ENCODE peak calls at places on chromosomes 16 and 17, in ten cellular contexts. One of them, this sample, is unnamed. For H3K4me1, the result is how much of the 10 kb centered on the place peaks cover.

GRCh38 chr17:21094298-21094704 is 32.5 kb upstream of the DHRS7B start:
- DNase-seq in colonic mucosa: no peak
- DNase-seq in prostate gland: no peak
- DNase-seq in astrocyte: no peak
- DNase-seq in heart right ventricle: no peak
- DNase-seq in small intestine: peak
- DNase-seq in heart left ventricle: no peak
- DNase-seq in CD8-positive, alpha-beta T cell: no peak
- DNase-seq in IMR-90: no peak
- DNase-seq in tibial artery: no peak
- DNase-seq in this sample: no peak

GRCh38 chr17:81527591-81528383 is at the start of gene FSCN2:
- DNase-seq in colonic mucosa: no peak
- DNase-seq in prostate gland: no peak
- DNase-seq in astrocyte: no peak
- DNase-seq in heart right ventricle: no peak
- DNase-seq in small intestine: no peak
- DNase-seq in heart left ventricle: peak
- DNase-seq in CD8-positive, alpha-beta T cell: no peak
- DNase-seq in IMR-90: no peak
- DNase-seq in tibial artery: peak
- DNase-seq in this sample: no peak

GRCh38 chr16:28555593-28555992 is 1.9 kb downstream of the SGF29 start:
- DNase-seq in colonic mucosa: no peak
- DNase-seq in prostate gland: no peak
- DNase-seq in astrocyte: no peak
- DNase-seq in heart right ventricle: no peak
- DNase-seq in small intestine: no peak
- DNase-seq in heart left ventricle: no peak
- DNase-seq in CD8-positive, alpha-beta T cell: no peak
- DNase-seq in IMR-90: no peak
- DNase-seq in tibial artery: no peak
- DNase-seq in this sample: no peak

GRCh38 chr17:64278614-64279013 is 15.6 kb upstream of the TEX2 start:
- DNase-seq in colonic mucosa: no peak
- DNase-seq in prostate gland: no peak
- DNase-seq in astrocyte: peak
- DNase-seq in heart right ventricle: peak
- DNase-seq in small intestine: no peak
- DNase-seq in heart left ventricle: no peak
- DNase-seq in CD8-positive, alpha-beta T cell: no peak
- DNase-seq in IMR-90: peak
- DNase-seq in tibial artery: no peak
- DNase-seq in this sample: no peak

GRCh38 chr16:77306050-77306616 is 106.9 kb downstream of the SYCE1L start:
- DNase-seq in colonic mucosa: no peak
- DNase-seq in prostate gland: no peak
- DNase-seq in astrocyte: peak
- DNase-seq in heart right ventricle: no peak
- DNase-seq in small intestine: no peak
- DNase-seq in heart left ventricle: no peak
- DNase-seq in CD8-positive, alpha-beta T cell: no peak
- DNase-seq in IMR-90: no peak
- DNase-seq in tibial artery: no peak
- DNase-seq in this sample: no peak

GRCh38 chr17:2250140-2251095 is 53.2 kb downstream of the SMG6 start:
- DNase-seq in colonic mucosa: no peak
- DNase-seq in prostate gland: no peak
- DNase-seq in astrocyte: peak
- DNase-seq in heart right ventricle: no peak
- DNase-seq in small intestine: peak
- DNase-seq in heart left ventricle: no peak
- DNase-seq in CD8-positive, alpha-beta T cell: no peak
- DNase-seq in IMR-90: peak
- DNase-seq in tibial artery: no peak
- DNase-seq in this sample: no peak

GRCh38 chr17:49552070-49552751 is 23.5 kb upstream of the NXPH3 start:
- DNase-seq in colonic mucosa: no peak
- DNase-seq in prostate gland: no peak
- DNase-seq in astrocyte: no peak
- DNase-seq in heart right ventricle: no peak
- DNase-seq in small intestine: peak
- DNase-seq in heart left ventricle: no peak
- DNase-seq in CD8-positive, alpha-beta T cell: no peak
- DNase-seq in IMR-90: peak
- DNase-seq in tibial artery: no peak
- DNase-seq in this sample: no peak

GRCh38 chr16:87060026-87060986 is 256.9 kb downstream of the C16orf95 start:
- DNase-seq in colonic mucosa: no peak
- DNase-seq in prostate gland: no peak
- DNase-seq in astrocyte: peak
- DNase-seq in heart right ventricle: peak
- DNase-seq in small intestine: no peak
- DNase-seq in heart left ventricle: no peak
- DNase-seq in CD8-positive, alpha-beta T cell: no peak
- DNase-seq in IMR-90: peak
- DNase-seq in tibial artery: peak
- DNase-seq in this sample: peak

GRCh38 chr17:10053976-10054551 is 144.3 kb downstream of the GAS7 start:
- DNase-seq in colonic mucosa: no peak
- DNase-seq in prostate gland: no peak
- DNase-seq in astrocyte: no peak
- DNase-seq in heart right ventricle: no peak
- DNase-seq in small intestine: no peak
- DNase-seq in heart left ventricle: no peak
- DNase-seq in CD8-positive, alpha-beta T cell: no peak
- DNase-seq in IMR-90: no peak
- DNase-seq in tibial artery: no peak
- DNase-seq in this sample: peak

GRCh38 chr17:10048951-10049350 is 143.9 kb upstream of the RCVRN start:
- DNase-seq in colonic mucosa: no peak
- DNase-seq in prostate gland: no peak
- DNase-seq in astrocyte: no peak
- DNase-seq in heart right ventricle: no peak
- DNase-seq in small intestine: no peak
- DNase-seq in heart left ventricle: no peak
- DNase-seq in CD8-positive, alpha-beta T cell: no peak
- DNase-seq in IMR-90: no peak
- DNase-seq in tibial artery: no peak
- DNase-seq in this sample: no peak

GRCh38 chr17:10052414-10052813 is 146.0 kb downstream of the GAS7 start:
- DNase-seq in colonic mucosa: no peak
- DNase-seq in prostate gland: no peak
- DNase-seq in astrocyte: no peak
- DNase-seq in heart right ventricle: no peak
- DNase-seq in small intestine: no peak
- DNase-seq in heart left ventricle: no peak
- DNase-seq in CD8-positive, alpha-beta T cell: no peak
- DNase-seq in IMR-90: no peak
- DNase-seq in tibial artery: no peak
- DNase-seq in this sample: no peak

GRCh38 chr17:10051112-10051511 is 146.0 kb upstream of the RCVRN start:
- DNase-seq in colonic mucosa: no peak
- DNase-seq in prostate gland: no peak
- DNase-seq in astrocyte: no peak
- DNase-seq in heart right ventricle: no peak
- DNase-seq in small intestine: no peak
- DNase-seq in heart left ventricle: no peak
- DNase-seq in CD8-positive, alpha-beta T cell: no peak
- DNase-seq in IMR-90: peak
- DNase-seq in tibial artery: no peak
- DNase-seq in this sample: no peak

DNA sequence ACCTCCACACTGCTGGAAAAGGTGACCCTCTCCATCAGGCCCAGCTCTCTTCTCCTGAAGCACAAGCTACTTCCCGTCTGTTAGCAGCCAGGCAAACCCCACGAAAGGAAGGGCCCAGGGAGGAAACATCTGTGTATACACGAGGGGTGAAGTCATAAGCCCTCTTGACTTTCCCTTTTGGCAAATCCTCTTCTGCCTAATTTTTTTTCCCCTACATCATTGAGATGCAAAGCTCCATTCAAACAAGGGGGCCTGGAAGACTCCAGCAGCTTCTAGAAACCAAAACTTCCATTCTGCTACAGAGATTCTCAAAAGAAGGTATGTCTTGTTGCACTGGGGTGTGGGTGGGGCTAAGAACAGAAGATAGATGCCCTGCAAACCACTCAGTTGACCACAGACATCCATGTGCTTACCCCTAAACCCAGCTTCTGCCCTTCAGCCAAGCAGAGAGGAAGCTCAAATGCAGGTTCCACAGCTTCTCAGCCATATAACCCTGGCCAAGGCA is 145.6 kb upstream of the RCVRN start:
- DNase-seq in colonic mucosa: peak
- DNase-seq in prostate gland: no peak
- DNase-seq in astrocyte: no peak
- DNase-seq in heart right ventricle: peak
- DNase-seq in small intestine: no peak
- DNase-seq in heart left ventricle: no peak
- DNase-seq in CD8-positive, alpha-beta T cell: no peak
- DNase-seq in IMR-90: peak
- DNase-seq in tibial artery: no peak
- DNase-seq in this sample: peak
- H3K4me3 ChIP-seq in colonic mucosa: no peak
- H3K4me3 ChIP-seq in prostate gland: no peak
- H3K4me3 ChIP-seq in astrocyte: no peak
- H3K4me3 ChIP-seq in heart right ventricle: no peak
- H3K4me3 ChIP-seq in small intestine: no peak
- H3K4me3 ChIP-seq in heart left ventricle: no peak
- H3K4me3 ChIP-seq in CD8-positive, alpha-beta T cell: no peak
- H3K4me3 ChIP-seq in IMR-90: no peak
- H3K4me3 ChIP-seq in tibial artery: no peak
- H3K4me3 ChIP-seq in this sample: no peak

GRCh38 chr17:61363601-61364462 is 35.8 kb upstream of the TBX2 start:
- DNase-seq in colonic mucosa: no peak
- DNase-seq in prostate gland: no peak
- DNase-seq in astrocyte: no peak
- DNase-seq in heart right ventricle: no peak
- DNase-seq in small intestine: no peak
- DNase-seq in heart left ventricle: no peak
- DNase-seq in CD8-positive, alpha-beta T cell: no peak
- DNase-seq in IMR-90: no peak
- DNase-seq in tibial artery: no peak
- DNase-seq in this sample: no peak
- H3K4me1 ChIP-seq in colonic mucosa: under half
- H3K4me1 ChIP-seq in prostate gland: under half
- H3K4me1 ChIP-seq in astrocyte: under half
- H3K4me1 ChIP-seq in heart right ventricle: under half
- H3K4me1 ChIP-seq in small intestine: under half
- H3K4me1 ChIP-seq in heart left ventricle: under half
- H3K4me1 ChIP-seq in CD8-positive, alpha-beta T cell: under half
- H3K4me1 ChIP-seq in IMR-90: under half
- H3K4me1 ChIP-seq in tibial artery: under half
- H3K4me1 ChIP-seq in this sample: under half

GRCh38 chr17:40084477-40084876 is 15.9 kb downstream of the NR1D1 start:
- DNase-seq in colonic mucosa: no peak
- DNase-seq in prostate gland: no peak
- DNase-seq in astrocyte: no peak
- DNase-seq in heart right ventricle: no peak
- DNase-seq in small intestine: no peak
- DNase-seq in heart left ventricle: no peak
- DNase-seq in CD8-positive, alpha-beta T cell: no peak
- DNase-seq in IMR-90: no peak
- DNase-seq in tibial artery: no peak
- DNase-seq in this sample: peak

GRCh38 chr17:40086150-40087044 is 14.0 kb downstream of the NR1D1 start:
- DNase-seq in colonic mucosa: no peak
- DNase-seq in prostate gland: no peak
- DNase-seq in astrocyte: no peak
- DNase-seq in heart right ventricle: no peak
- DNase-seq in small intestine: no peak
- DNase-seq in heart left ventricle: peak
- DNase-seq in CD8-positive, alpha-beta T cell: no peak
- DNase-seq in IMR-90: no peak
- DNase-seq in tibial artery: peak
- DNase-seq in this sample: peak

GRCh38 chr17:40089085-40089895 is 11.1 kb downstream of the NR1D1 start:
- DNase-seq in colonic mucosa: no peak
- DNase-seq in prostate gland: no peak
- DNase-seq in astrocyte: no peak
- DNase-seq in heart right ventricle: no peak
- DNase-seq in small intestine: no peak
- DNase-seq in heart left ventricle: no peak
- DNase-seq in CD8-positive, alpha-beta T cell: no peak
- DNase-seq in IMR-90: no peak
- DNase-seq in tibial artery: no peak
- DNase-seq in this sample: peak

GRCh38 chr17:40087903-40088718 is 12.3 kb downstream of the NR1D1 start:
- DNase-seq in colonic mucosa: no peak
- DNase-seq in prostate gland: no peak
- DNase-seq in astrocyte: no peak
- DNase-seq in heart right ventricle: no peak
- DNase-seq in small intestine: no peak
- DNase-seq in heart left ventricle: no peak
- DNase-seq in CD8-positive, alpha-beta T cell: no peak
- DNase-seq in IMR-90: no peak
- DNase-seq in tibial artery: no peak
- DNase-seq in this sample: peak

DNA sequence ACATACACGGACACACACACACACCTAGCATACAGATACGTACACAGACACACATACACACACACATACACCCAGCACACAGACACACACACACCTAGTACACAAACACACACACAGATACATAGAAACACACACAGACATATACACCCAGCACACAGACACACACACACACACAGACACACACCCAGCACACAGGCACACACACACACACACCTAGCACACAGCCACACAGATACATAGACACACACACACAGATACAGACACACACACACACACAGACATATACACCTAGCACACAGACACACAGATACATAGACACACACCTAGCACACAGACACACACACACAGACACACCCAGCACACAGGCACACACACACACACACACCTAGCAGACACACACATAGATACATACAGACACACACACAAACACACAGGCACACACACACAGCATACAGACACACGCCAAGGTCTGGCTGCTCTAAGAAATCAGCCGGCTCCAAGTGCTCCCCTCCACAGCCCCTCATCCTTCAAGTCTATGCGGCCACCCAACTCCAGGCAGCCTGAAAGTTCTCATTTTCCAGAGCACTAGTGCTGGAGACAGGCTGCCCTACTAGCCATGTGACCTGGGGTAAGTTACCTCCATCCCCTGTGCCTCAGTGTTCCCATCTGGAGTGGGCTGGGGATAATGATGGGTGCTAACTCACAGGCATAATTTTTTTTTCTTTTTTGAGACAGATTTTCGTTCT is 13.2 kb downstream of the NR1D1 start:
- DNase-seq in colonic mucosa: no peak
- DNase-seq in prostate gland: no peak
- DNase-seq in astrocyte: no peak
- DNase-seq in heart right ventricle: no peak
- DNase-seq in small intestine: no peak
- DNase-seq in heart left ventricle: no peak
- DNase-seq in CD8-positive, alpha-beta T cell: no peak
- DNase-seq in IMR-90: no peak
- DNase-seq in tibial artery: no peak
- DNase-seq in this sample: peak
- H3K27ac ChIP-seq in colonic mucosa: no peak
- H3K27ac ChIP-seq in prostate gland: no peak
- H3K27ac ChIP-seq in astrocyte: no peak
- H3K27ac ChIP-seq in heart right ventricle: no peak
- H3K27ac ChIP-seq in small intestine: no peak
- H3K27ac ChIP-seq in heart left ventricle: peak
- H3K27ac ChIP-seq in CD8-positive, alpha-beta T cell: no peak
- H3K27ac ChIP-seq in IMR-90: no peak
- H3K27ac ChIP-seq in tibial artery: peak
- H3K27ac ChIP-seq in this sample: no peak

DNA sequence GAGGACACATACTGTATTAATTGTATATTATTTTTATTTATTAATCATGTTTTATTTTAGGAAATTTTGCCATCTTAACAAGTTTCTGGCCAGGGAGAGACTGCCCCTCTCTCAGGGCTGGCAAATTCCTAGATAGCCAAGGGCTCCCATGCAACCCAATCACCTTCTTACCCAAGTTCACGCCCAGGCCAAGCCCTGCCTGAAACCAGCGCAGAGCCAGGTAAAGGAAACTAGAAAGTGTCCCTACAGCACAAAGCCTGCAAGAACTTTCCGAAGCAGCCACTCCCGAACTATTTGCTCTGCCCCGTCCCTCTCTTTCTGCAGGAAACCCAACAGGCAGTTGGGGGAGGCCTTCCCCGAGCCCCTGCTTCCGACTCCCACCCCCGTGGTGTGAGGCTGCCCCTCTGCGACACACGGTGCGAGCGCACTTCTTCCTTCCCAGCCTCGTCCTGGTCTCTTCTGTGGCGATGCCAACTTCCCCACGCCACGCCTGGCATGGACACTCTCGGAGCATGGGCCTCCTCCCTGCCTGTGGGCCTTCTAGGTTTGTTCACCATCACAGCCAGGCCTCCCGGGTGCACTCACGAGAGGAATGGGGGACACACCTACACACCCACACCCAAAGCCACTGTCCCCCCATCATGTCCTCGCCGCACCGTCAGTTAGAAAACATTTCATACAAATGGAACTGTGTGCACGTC is 100.4 kb downstream of the ZNF778 start:
- DNase-seq in colonic mucosa: peak
- DNase-seq in prostate gland: no peak
- DNase-seq in astrocyte: no peak
- DNase-seq in heart right ventricle: no peak
- DNase-seq in small intestine: no peak
- DNase-seq in heart left ventricle: peak
- DNase-seq in CD8-positive, alpha-beta T cell: no peak
- DNase-seq in IMR-90: no peak
- DNase-seq in tibial artery: no peak
- DNase-seq in this sample: peak
- H3K4me3 ChIP-seq in colonic mucosa: no peak
- H3K4me3 ChIP-seq in prostate gland: no peak
- H3K4me3 ChIP-seq in astrocyte: no peak
- H3K4me3 ChIP-seq in heart right ventricle: no peak
- H3K4me3 ChIP-seq in small intestine: no peak
- H3K4me3 ChIP-seq in heart left ventricle: no peak
- H3K4me3 ChIP-seq in CD8-positive, alpha-beta T cell: no peak
- H3K4me3 ChIP-seq in IMR-90: no peak
- H3K4me3 ChIP-seq in tibial artery: no peak
- H3K4me3 ChIP-seq in this sample: no peak